ENCODE peak calls at places on chromosomes 12 and 14, in eight cellular contexts. X is nephron progenitor cell; E is hippocampal formation; G is AG04449; Y is GM04504; A is stimulated activated CD8-positive, alpha-beta memory T cell treated with anti-CD3 and anti-CD28 coated beads, Interleukin-12 subunit alpha, Interleukin-12 subunit beta, amount 100 ng/mL, for 4 hours; C is KBM-7; S is naive thymus-derived CD8-positive, alpha-beta T cell. L is an unnamed sample.
A peak's percentile ranks its signal among the peaks of the same experiment; 100 is the strongest.

GRCh38 chr12:98440165-98440581 is 75.2 kb upstream of the TMPO start:
- DNase-seq in X (no peak), E (peak; percentile 42), G (peak; percentile 91), Y (peak; percentile 85), A (no peak), C (peak; percentile 99), S (no peak), L (no peak)

GRCh38 chr12:57309420-57309819 is 58.4 kb upstream of the STAC3 start:
- DNase-seq in X (no peak), E (no peak), G (peak; percentile 9), Y (peak; percentile 10), A (no peak), C (no peak), S (no peak), L (no peak)

GRCh38 chr12:22788913-22789312 is 163.9 kb downstream of the ETNK1 start:
- DNase-seq in X (no peak), E (no peak), G (no peak), Y (no peak), A (no peak), C (no peak), S (no peak), L (no peak)

GRCh38 chr12:76644950-76645349 is 85.4 kb upstream of the OSBPL8 start:
- DNase-seq in X (no peak), E (no peak), G (no peak), Y (no peak), A (no peak), C (no peak), S (no peak), L (no peak)

GRCh38 chr12:65526311-65526710 is 247.8 kb downstream of the MSRB3 start:
- DNase-seq in X (no peak), E (no peak), G (no peak), Y (no peak), A (no peak), C (no peak), S (no peak), L (no peak)

GRCh38 chr12:75257510-75257909 is 47.9 kb upstream of the KCNC2 start:
- DNase-seq in X (no peak), E (no peak), G (no peak), Y (no peak), A (no peak), C (no peak), S (peak; percentile 42), L (no peak)

GRCh38 chr14:71415404-71415690 is 508.1 kb downstream of the PCNX1 start:
- DNase-seq in X (no peak), E (no peak), G (peak; percentile 59), Y (no peak), A (no peak), C (no peak), S (no peak), L (no peak)

GRCh38 chr12:52387859-52388258 is 2.4 kb upstream of the KRT84 start:
- DNase-seq in X (no peak), E (peak; percentile 19), G (no peak), Y (no peak), A (no peak), C (no peak), S (no peak), L (no peak)

GRCh38 chr12:128933039-128933438 is 79.8 kb downstream of the GLT1D1 start:
- DNase-seq in X (no peak), E (no peak), G (no peak), Y (no peak), A (no peak), C (no peak), S (no peak), L (no peak)

GRCh38 chr12:111482464-111482863 is 76.7 kb downstream of the SH2B3 start:
- DNase-seq in X (no peak), E (no peak), G (no peak), Y (no peak), A (no peak), C (no peak), S (no peak), L (peak; percentile 4)